ENCODE peak calls at places on chromosomes 1 and 21, in five cellular contexts. One of them, this sample, is unnamed.

GRCh38 chr1:66022904-66023620 is 230.4 kb downstream of the PDE4B start:
- DNase-seq in PC-3: peak; percentile 15
- DNase-seq in coronary artery: no peak
- DNase-seq in uterus: no peak
- DNase-seq in fibroblast of pulmonary artery: peak; percentile 51
- DNase-seq in this sample: no peak

GRCh38 chr1:2830761-2831425 is 29.4 kb upstream of the TTC34 start:
- DNase-seq in PC-3: no peak
- DNase-seq in coronary artery: no peak
- DNase-seq in uterus: no peak
- DNase-seq in fibroblast of pulmonary artery: no peak
- DNase-seq in this sample: no peak

GRCh38 chr1:153684892-153685291 is 6.4 kb downstream of the NPR1 start:
- DNase-seq in PC-3: no peak
- DNase-seq in coronary artery: no peak
- DNase-seq in uterus: no peak
- DNase-seq in fibroblast of pulmonary artery: no peak
- DNase-seq in this sample: no peak

GRCh38 chr1:230140221-230141001 is 73.4 kb downstream of the GALNT2 start:
- DNase-seq in PC-3: no peak
- DNase-seq in coronary artery: no peak
- DNase-seq in uterus: peak; percentile 31
- DNase-seq in fibroblast of pulmonary artery: peak; percentile 80
- DNase-seq in this sample: peak; percentile 56

GRCh38 chr1:54487571-54488050 is 60.4 kb upstream of the ACOT11 start:
- DNase-seq in PC-3: peak; percentile 26
- DNase-seq in coronary artery: no peak
- DNase-seq in uterus: no peak
- DNase-seq in fibroblast of pulmonary artery: no peak
- DNase-seq in this sample: peak; percentile 47

GRCh38 chr1:53367503-53368313 is 39.8 kb upstream of the LRP8 start:
- DNase-seq in PC-3: no peak
- DNase-seq in coronary artery: peak; percentile 53
- DNase-seq in uterus: peak; percentile 1
- DNase-seq in fibroblast of pulmonary artery: no peak
- DNase-seq in this sample: peak; percentile 14

GRCh38 chr1:234139966-234140365 is 233.3 kb upstream of the COA6 start:
- DNase-seq in PC-3: peak; percentile 99
- DNase-seq in coronary artery: no peak
- DNase-seq in uterus: no peak
- DNase-seq in fibroblast of pulmonary artery: peak; percentile 48
- DNase-seq in this sample: no peak

GRCh38 chr1:22133247-22133927 is 9.5 kb downstream of the WNT4 start:
- DNase-seq in PC-3: no peak
- DNase-seq in coronary artery: no peak
- DNase-seq in uterus: no peak
- DNase-seq in fibroblast of pulmonary artery: no peak
- DNase-seq in this sample: no peak

GRCh38 chr1:82492168-82492567 is 691.4 kb downstream of the ADGRL2 start:
- DNase-seq in PC-3: no peak
- DNase-seq in coronary artery: no peak
- DNase-seq in uterus: no peak
- DNase-seq in fibroblast of pulmonary artery: peak; percentile 7
- DNase-seq in this sample: no peak

GRCh38 chr1:164768045-164768402 is 209.0 kb downstream of the PBX1 start:
- DNase-seq in PC-3: no peak
- DNase-seq in coronary artery: no peak
- DNase-seq in uterus: no peak
- DNase-seq in fibroblast of pulmonary artery: peak; percentile 60
- DNase-seq in this sample: no peak

GRCh38 chr1:31862071-31862470 is 46.2 kb upstream of the SPOCD1 start:
- DNase-seq in PC-3: no peak
- DNase-seq in coronary artery: no peak
- DNase-seq in uterus: no peak
- DNase-seq in fibroblast of pulmonary artery: no peak
- DNase-seq in this sample: no peak

GRCh38 chr1:151822404-151822803 is 9.2 kb downstream of the RORC start:
- DNase-seq in PC-3: no peak
- DNase-seq in coronary artery: no peak
- DNase-seq in uterus: no peak
- DNase-seq in fibroblast of pulmonary artery: no peak
- DNase-seq in this sample: no peak

GRCh38 chr1:33327587-33328325 is 6.9 kb upstream of the A3GALT2 start:
- DNase-seq in PC-3: peak; percentile 80
- DNase-seq in coronary artery: no peak
- DNase-seq in uterus: peak; percentile 41
- DNase-seq in fibroblast of pulmonary artery: peak; percentile 95
- DNase-seq in this sample: no peak

GRCh38 chr1:114472408-114472807 is 38.6 kb downstream of the TRIM33 start:
- DNase-seq in PC-3: no peak
- DNase-seq in coronary artery: no peak
- DNase-seq in uterus: no peak
- DNase-seq in fibroblast of pulmonary artery: no peak
- DNase-seq in this sample: no peak

GRCh38 chr1:159746676-159747075 is 32.3 kb upstream of the CRP start:
- DNase-seq in PC-3: no peak
- DNase-seq in coronary artery: no peak
- DNase-seq in uterus: no peak
- DNase-seq in fibroblast of pulmonary artery: peak; percentile 53
- DNase-seq in this sample: no peak

GRCh38 chr21:42509239-42509638 is 4.4 kb upstream of the SLC37A1 start:
- DNase-seq in PC-3: peak; percentile 35
- DNase-seq in coronary artery: no peak
- DNase-seq in uterus: no peak
- DNase-seq in fibroblast of pulmonary artery: no peak
- DNase-seq in this sample: no peak

GRCh38 chr1:20184997-20185833 is 681 bp upstream of the UBXN10 start:
- DNase-seq in PC-3: no peak
- DNase-seq in coronary artery: no peak
- DNase-seq in uterus: no peak
- DNase-seq in fibroblast of pulmonary artery: no peak
- DNase-seq in this sample: no peak

DNA sequence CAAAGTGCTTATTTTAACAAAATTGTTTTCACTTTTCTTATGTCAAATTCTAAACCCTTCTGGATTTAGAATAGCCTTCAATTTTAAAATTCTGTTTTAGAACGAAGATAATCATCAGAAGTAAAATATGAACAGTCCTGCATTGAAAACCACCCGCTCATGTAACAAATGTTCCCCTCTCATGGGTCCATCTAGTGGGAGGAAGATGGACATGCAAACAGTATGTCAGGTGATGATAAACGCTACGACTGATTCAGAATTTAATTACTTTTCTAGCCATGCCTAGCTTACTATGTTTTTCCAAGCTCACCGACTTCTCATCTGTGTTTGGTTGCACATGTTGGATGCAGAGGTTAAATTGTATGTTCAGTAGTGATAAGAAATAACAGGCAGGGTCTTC is 23.5 kb downstream of the SOD1 start:
- DNase-seq in PC-3: peak; percentile 15
- DNase-seq in coronary artery: no peak
- DNase-seq in uterus: no peak
- DNase-seq in fibroblast of pulmonary artery: no peak
- DNase-seq in this sample: no peak
- TF ChIP-seq CTCF in PC-3: peak; percentile 36
- TF ChIP-seq CTCF in coronary artery: no peak
- TF ChIP-seq CTCF in uterus: no peak
- TF ChIP-seq CTCF in fibroblast of pulmonary artery: no peak
- TF ChIP-seq CTCF in this sample: no peak

GRCh38 chr1:40652452-40652851 is 13.0 kb downstream of the RIMS3 start:
- DNase-seq in PC-3: no peak
- DNase-seq in coronary artery: no peak
- DNase-seq in uterus: no peak
- DNase-seq in fibroblast of pulmonary artery: no peak
- DNase-seq in this sample: no peak

GRCh38 chr1:40649592-40649930 is 15.9 kb downstream of the RIMS3 start:
- DNase-seq in PC-3: no peak
- DNase-seq in coronary artery: no peak
- DNase-seq in uterus: no peak
- DNase-seq in fibroblast of pulmonary artery: no peak
- DNase-seq in this sample: no peak

GRCh38 chr1:40651138-40651857 is 14.2 kb downstream of the RIMS3 start:
- DNase-seq in PC-3: peak; percentile 55
- DNase-seq in coronary artery: no peak
- DNase-seq in uterus: no peak
- DNase-seq in fibroblast of pulmonary artery: no peak
- DNase-seq in this sample: no peak

GRCh38 chr1:40648928-40649591 is 16.4 kb downstream of the RIMS3 start:
- DNase-seq in PC-3: no peak
- DNase-seq in coronary artery: no peak
- DNase-seq in uterus: no peak
- DNase-seq in fibroblast of pulmonary artery: no peak
- DNase-seq in this sample: no peak

GRCh38 chr1:40650075-40650474 is 15.4 kb downstream of the RIMS3 start:
- DNase-seq in PC-3: no peak
- DNase-seq in coronary artery: no peak
- DNase-seq in uterus: no peak
- DNase-seq in fibroblast of pulmonary artery: peak; percentile 49
- DNase-seq in this sample: no peak
- TF ChIP-seq CTCF in PC-3: peak; percentile 38
- TF ChIP-seq CTCF in coronary artery: no peak
- TF ChIP-seq CTCF in uterus: peak; percentile 4
- TF ChIP-seq CTCF in fibroblast of pulmonary artery: peak; percentile 43
- TF ChIP-seq CTCF in this sample: no peak

GRCh38 chr1:44293761-44294315 is 61.2 kb downstream of the ERI3 start:
- DNase-seq in PC-3: no peak
- DNase-seq in coronary artery: no peak
- DNase-seq in uterus: no peak
- DNase-seq in fibroblast of pulmonary artery: no peak
- DNase-seq in this sample: no peak
- TF ChIP-seq CTCF in PC-3: no peak
- TF ChIP-seq CTCF in coronary artery: no peak
- TF ChIP-seq CTCF in uterus: no peak
- TF ChIP-seq CTCF in fibroblast of pulmonary artery: no peak
- TF ChIP-seq CTCF in this sample: no peak

GRCh38 chr1:174642393-174642792 is 194.6 kb downstream of the GPR52 start:
- DNase-seq in PC-3: no peak
- DNase-seq in coronary artery: no peak
- DNase-seq in uterus: no peak
- DNase-seq in fibroblast of pulmonary artery: no peak
- DNase-seq in this sample: no peak
- TF ChIP-seq CTCF in PC-3: no peak
- TF ChIP-seq CTCF in coronary artery: no peak
- TF ChIP-seq CTCF in uterus: no peak
- TF ChIP-seq CTCF in fibroblast of pulmonary artery: no peak
- TF ChIP-seq CTCF in this sample: no peak

GRCh38 chr1:58250587-58250948 is 296.0 kb downstream of the OMA1 start:
- DNase-seq in PC-3: no peak
- DNase-seq in coronary artery: no peak
- DNase-seq in uterus: no peak
- DNase-seq in fibroblast of pulmonary artery: no peak
- DNase-seq in this sample: no peak
- TF ChIP-seq CTCF in PC-3: no peak
- TF ChIP-seq CTCF in coronary artery: no peak
- TF ChIP-seq CTCF in uterus: no peak
- TF ChIP-seq CTCF in fibroblast of pulmonary artery: no peak
- TF ChIP-seq CTCF in this sample: no peak

DNA sequence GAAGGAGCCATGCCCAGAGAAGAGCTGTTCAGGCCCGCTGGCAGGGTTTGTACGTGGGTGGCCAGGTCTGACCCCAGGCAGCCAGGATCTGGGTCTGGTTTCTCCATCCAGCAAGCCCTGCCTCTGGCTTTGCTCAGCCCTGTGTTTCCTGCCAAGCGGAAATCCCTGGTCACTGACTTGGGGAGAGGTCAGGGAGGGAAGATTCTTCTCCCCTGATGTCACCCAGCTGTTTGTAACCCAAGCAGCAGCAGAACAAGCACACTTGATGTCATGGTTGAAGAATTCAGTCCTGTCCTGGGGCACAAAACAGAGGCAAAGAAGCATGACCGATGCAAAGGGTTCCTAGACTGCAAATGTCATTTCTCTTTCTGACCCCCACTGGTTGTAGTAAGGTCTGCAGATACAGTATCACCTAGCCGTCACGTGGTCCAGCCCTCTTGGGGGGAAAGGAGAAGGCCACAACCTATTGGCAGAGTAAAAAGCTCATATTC is 121.0 kb downstream of the SYT2 start:
- DNase-seq in PC-3: peak; percentile 91
- DNase-seq in coronary artery: peak; percentile 97
- DNase-seq in uterus: peak; percentile 92
- DNase-seq in fibroblast of pulmonary artery: peak; percentile 99
- DNase-seq in this sample: peak; percentile 72
- TF ChIP-seq CTCF in PC-3: no peak
- TF ChIP-seq CTCF in coronary artery: no peak
- TF ChIP-seq CTCF in uterus: no peak
- TF ChIP-seq CTCF in fibroblast of pulmonary artery: no peak
- TF ChIP-seq CTCF in this sample: no peak

DNA sequence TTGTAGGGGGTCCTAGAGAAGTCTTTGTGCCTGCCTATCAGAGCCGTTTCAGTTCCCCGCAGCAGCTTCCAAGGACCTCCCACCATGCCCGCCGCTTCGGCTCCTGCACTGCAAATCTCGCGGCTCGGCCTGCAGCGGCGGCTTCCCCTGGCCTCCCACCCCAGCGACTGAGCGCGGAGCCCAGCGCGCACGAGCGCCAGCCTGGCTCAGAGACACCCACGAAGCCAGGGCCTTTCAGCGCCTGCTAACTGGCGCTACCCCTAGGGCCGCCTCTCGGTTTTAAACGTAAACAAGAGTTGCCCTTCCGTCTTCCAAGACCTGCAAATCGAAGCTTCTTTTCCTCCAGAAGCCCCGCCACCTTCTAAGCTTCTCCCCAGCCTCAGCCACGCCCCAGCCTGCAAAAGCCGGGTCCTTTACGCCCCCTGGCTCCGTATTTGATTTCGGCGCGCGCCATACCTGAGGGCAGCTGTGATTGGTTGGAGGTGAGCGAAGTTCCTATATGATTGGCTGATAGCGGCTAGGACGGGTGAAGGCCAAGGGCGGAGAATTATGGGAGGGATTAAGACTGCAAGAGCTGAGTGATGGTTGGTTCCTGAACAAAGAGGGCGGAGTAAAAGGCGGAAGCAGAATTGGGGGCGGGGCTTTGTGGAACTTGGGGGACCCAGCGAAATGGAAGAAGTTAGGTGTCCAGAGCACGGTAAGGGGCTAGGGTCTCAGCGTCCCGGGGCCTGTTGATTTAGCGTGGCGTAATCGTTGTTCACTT is at the start of gene TTF2:
- DNase-seq in PC-3: peak; percentile 98
- DNase-seq in coronary artery: peak; percentile 96
- DNase-seq in uterus: peak; percentile 92
- DNase-seq in fibroblast of pulmonary artery: peak; percentile 99
- DNase-seq in this sample: peak; percentile 98
- TF ChIP-seq CTCF in PC-3: no peak
- TF ChIP-seq CTCF in coronary artery: no peak
- TF ChIP-seq CTCF in uterus: peak; percentile 21
- TF ChIP-seq CTCF in fibroblast of pulmonary artery: peak; percentile 10
- TF ChIP-seq CTCF in this sample: no peak

GRCh38 chr1:213284626-213285025 is 233.6 kb downstream of the RPS6KC1 start:
- DNase-seq in PC-3: peak; percentile 56
- DNase-seq in coronary artery: no peak
- DNase-seq in uterus: no peak
- DNase-seq in fibroblast of pulmonary artery: peak; percentile 28
- DNase-seq in this sample: no peak

GRCh38 chr1:213281610-213282316 is 230.7 kb downstream of the RPS6KC1 start:
- DNase-seq in PC-3: no peak
- DNase-seq in coronary artery: no peak
- DNase-seq in uterus: no peak
- DNase-seq in fibroblast of pulmonary artery: no peak
- DNase-seq in this sample: no peak

GRCh38 chr1:213287987-213288386 is 236.9 kb downstream of the RPS6KC1 start:
- DNase-seq in PC-3: peak; percentile 21
- DNase-seq in coronary artery: no peak
- DNase-seq in uterus: no peak
- DNase-seq in fibroblast of pulmonary artery: no peak
- DNase-seq in this sample: no peak

GRCh38 chr1:213286235-213286634 is 235.2 kb downstream of the RPS6KC1 start:
- DNase-seq in PC-3: peak; percentile 23
- DNase-seq in coronary artery: no peak
- DNase-seq in uterus: no peak
- DNase-seq in fibroblast of pulmonary artery: no peak
- DNase-seq in this sample: no peak
- TF ChIP-seq CTCF in PC-3: peak; percentile 73
- TF ChIP-seq CTCF in coronary artery: no peak
- TF ChIP-seq CTCF in uterus: no peak
- TF ChIP-seq CTCF in fibroblast of pulmonary artery: peak; percentile 35
- TF ChIP-seq CTCF in this sample: peak; percentile 15